ENCODE peak calls at places on chromosomes 6 and 20, in nine cellular contexts. P, T, M, H, D, L, S, K and N are unnamed samples.
A peak's percentile ranks its signal among the peaks of the same experiment; 100 is the strongest.

GRCh38 chr6:82067021-82067420 is 180.5 kb downstream of the IBTK start:
- DNase-seq in D (no peak), P (no peak), T (no peak), H (no peak), L (no peak), S (no peak), M (no peak), K (no peak), N (no peak)

GRCh38 chr6:149217466-149217888 is 100.0 kb upstream of the TAB2 start:
- DNase-seq in T (no peak), M (no peak), L (no peak), S (no peak), K (no peak), P (no peak), D (no peak), H (no peak), N (no peak)

GRCh38 chr6:141700836-141701235 is 431.9 kb upstream of the GJE1 start:
- DNase-seq in K (no peak), D (no peak), S (no peak), H (no peak), P (no peak), L (no peak), T (no peak), M (no peak), N (no peak)

GRCh38 chr6:44082872-44083321 is 44.4 kb downstream of the MRPL14 start:
- DNase-seq in P (no peak), M (no peak), K (no peak), L (no peak), H (no peak), T (no peak), S (no peak), D (no peak), N (no peak)

GRCh38 chr6:130756836-130757235 is 70.4 kb upstream of the SMLR1 start:
- DNase-seq in D (no peak), L (no peak), S (no peak), H (no peak), K (no peak), T (no peak), M (no peak), P (no peak), N (no peak)

GRCh38 chr20:44649976-44650375 is 1.5 kb downstream of the ADA start:
- DNase-seq in D (no peak), P (no peak), K (no peak), H (no peak), L (no peak), T (no peak), M (no peak), S (no peak), N (no peak)

GRCh38 chr20:17377222-17377621 is 150.4 kb downstream of the PCSK2 start:
- DNase-seq in P (no peak), D (no peak), M (no peak), S (no peak), K (no peak), L (peak; percentile 70), T (no peak), H (no peak), N (no peak)

GRCh38 chr6:118319890-118320289 is 228.2 kb upstream of the PLN start:
- DNase-seq in T (no peak), S (no peak), L (no peak), M (no peak), H (no peak), K (no peak), P (no peak), D (peak; percentile 6), N (no peak)

GRCh38 chr20:18740726-18741125 is 72.9 kb upstream of the SCP2D1 start:
- DNase-seq in D (no peak), S (no peak), M (no peak), K (no peak), L (no peak), P (no peak), T (no peak), H (no peak), N (no peak)

GRCh38 chr6:122361314-122361979 is 38.0 kb upstream of the HSF2 start:
- DNase-seq in T (no peak), K (no peak), D (no peak), H (no peak), M (no peak), L (no peak), S (no peak), P (no peak), N (no peak)

GRCh38 chr6:111794716-111795452 is 78.4 kb downstream of the FYN start:
- DNase-seq in M (no peak), K (no peak), L (no peak), H (no peak), S (no peak), D (no peak), T (no peak), P (no peak), N (no peak)

GRCh38 chr20:53032021-53033001 is 60.2 kb downstream of the TSHZ2 start:
- DNase-seq in P (no peak), L (no peak), D (no peak), S (peak; percentile 52), T (no peak), H (no peak), M (no peak), K (no peak), N (no peak)

GRCh38 chr6:14596410-14596809 is 478.8 kb downstream of the CD83 start:
- DNase-seq in K (no peak), H (peak; percentile 3), S (peak; percentile 8), L (no peak), M (no peak), T (no peak), D (peak; percentile 17), P (no peak), N (no peak)

GRCh38 chr20:24497851-24498250 is 28.4 kb downstream of the SYNDIG1 start:
- DNase-seq in S (peak; percentile 91), T (no peak), K (no peak), P (no peak), L (no peak), H (no peak), M (no peak), D (no peak), N (no peak)

GRCh38 chr20:62938105-62938888 is at the start of gene GID8:
- DNase-seq in L (no peak), H (no peak), D (peak; percentile 88), M (peak; percentile 33), T (peak; percentile 68), S (peak; percentile 82), K (no peak), P (peak; percentile 24), N (no peak)

GRCh38 chr20:56412473-56412790 is 372 bp downstream of the CASS4 start:
- DNase-seq in T (no peak), D (no peak), K (no peak), M (no peak), P (no peak), S (no peak), H (no peak), L (no peak), N (no peak)

GRCh38 chr20:58277578-58278344 is 31.8 kb upstream of the RAB22A start:
- DNase-seq in K (no peak), T (no peak), M (no peak), P (no peak), S (no peak), D (no peak), L (no peak), H (no peak), N (no peak)

GRCh38 chr6:157764346-157765068 is 58.5 kb upstream of the SNX9 start:
- DNase-seq in D (no peak), K (peak; percentile 69), S (peak; percentile 93), M (peak; percentile 61), L (no peak), T (peak; percentile 55), P (peak; percentile 86), H (peak; percentile 100), N (peak; percentile 82)